ENCODE peak calls at places on chromosome 6, in five cellular contexts. G is Karpas-422, S is fibroblast of lung, A is HCT116, B is mesendoderm. J is an unnamed sample.

GRCh38 chr6:2857580-2858337 is 16.1 kb upstream of the SERPINB1 start:
- DNase-seq in G (no peak), S (peak; percentile 70), A (peak; percentile 94), B (peak; percentile 78), J (peak; percentile 66)

GRCh38 chr6:79544299-79544927 is 7.2 kb upstream of the LCA5 start:
- DNase-seq in G (no peak), S (peak; percentile 56), A (no peak), B (peak; percentile 35), J (no peak)

GRCh38 chr6:35073766-35074471 is 67.2 kb downstream of the TCP11 start:
- DNase-seq in G (no peak), S (no peak), A (no peak), B (no peak), J (no peak)

GRCh38 chr6:7504041-7504440 is 37.4 kb upstream of the DSP start:
- DNase-seq in G (no peak), S (no peak), A (no peak), B (no peak), J (no peak)

GRCh38 chr6:35611235-35611634 is 77.5 kb downstream of the FKBP5 start:
- DNase-seq in G (no peak), S (peak; percentile 63), A (no peak), B (peak; percentile 64), J (no peak)

GRCh38 chr6:132161283-132161682 is 210.1 kb upstream of the CCN2 start:
- DNase-seq in G (peak; percentile 44), S (peak; percentile 79), A (peak; percentile 16), B (peak; percentile 81), J (no peak)

GRCh38 chr6:75377386-75377785 is 92.8 kb upstream of the TMEM30A start:
- DNase-seq in G (no peak), S (no peak), A (no peak), B (no peak), J (no peak)

GRCh38 chr6:33985947-33986346 is 159.9 kb downstream of the GRM4 start:
- DNase-seq in G (no peak), S (no peak), A (no peak), B (no peak), J (no peak)

GRCh38 chr6:163260111-163260895 is 154.2 kb upstream of the QKI start:
- DNase-seq in G (no peak), S (peak; percentile 14), A (no peak), B (peak; percentile 69), J (no peak)

GRCh38 chr6:56357616-56358373 is 110.4 kb upstream of the COL21A1 start:
- DNase-seq in G (no peak), S (no peak), A (no peak), B (no peak), J (no peak)

GRCh38 chr6:116287668-116288282 is 8.0 kb upstream of the TSPYL1 start:
- DNase-seq in G (peak; percentile 74), S (peak; percentile 79), A (peak; percentile 51), B (peak; percentile 71), J (no peak)

GRCh38 chr6:100322886-100323285 is 141.8 kb downstream of the SIM1 start:
- DNase-seq in G (no peak), S (no peak), A (no peak), B (no peak), J (no peak)

GRCh38 chr6:47631248-47632196 is 66.9 kb upstream of the ADGRF4 start:
- DNase-seq in G (peak; percentile 87), S (peak; percentile 66), A (peak; percentile 55), B (peak; percentile 82), J (peak; percentile 16)

GRCh38 chr6:157096522-157096921 is 226.8 kb downstream of the TMEM242 start:
- DNase-seq in G (no peak), S (no peak), A (no peak), B (no peak), J (no peak)

GRCh38 chr6:157101166-157101565 is 222.2 kb downstream of the TMEM242 start:
- DNase-seq in G (no peak), S (no peak), A (no peak), B (no peak), J (no peak)

GRCh38 chr6:157097255-157097936 is 225.9 kb downstream of the TMEM242 start:
- DNase-seq in G (no peak), S (no peak), A (no peak), B (no peak), J (no peak)

GRCh38 chr6:157099912-157100593 is 223.3 kb downstream of the TMEM242 start:
- DNase-seq in G (no peak), S (no peak), A (no peak), B (no peak), J (no peak)

DNA sequence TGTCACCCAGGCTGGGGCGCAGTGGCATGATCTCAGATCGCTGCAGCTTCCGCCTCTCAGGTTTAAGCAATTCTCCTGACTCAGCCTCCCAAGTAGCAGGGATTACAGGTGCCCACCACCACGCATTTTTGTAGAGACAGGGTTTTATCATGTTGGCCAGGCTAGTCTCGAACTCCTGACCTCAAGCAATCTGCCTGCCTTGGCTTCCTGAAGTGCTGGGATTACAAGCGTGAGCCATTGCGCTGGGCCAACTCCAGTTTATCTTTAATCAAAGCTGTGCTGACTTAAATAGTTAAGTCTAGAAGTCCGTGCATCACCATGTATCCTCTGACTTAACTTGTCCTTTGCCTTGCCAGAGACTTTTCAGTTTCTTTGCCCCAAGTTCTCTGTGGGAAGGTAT is 224.3 kb downstream of the TMEM242 start:
- DNase-seq in G (no peak), S (no peak), A (no peak), B (no peak), J (no peak)
- H3K27ac ChIP-seq in G (no peak overlapping the region), S (no peak overlapping the region), A (no peak overlapping the region), B (no peak overlapping the region), J (no peak overlapping the region)

GRCh38 chr6:4727236-4727635 is 49.0 kb upstream of the CDYL start:
- DNase-seq in G (no peak), S (no peak), A (no peak), B (no peak), J (no peak)
- H3K4me1 ChIP-seq in G (no peaks in the 10 kb centered on the region), S (no peaks in the 10 kb centered on the region), A (peaks cover 3% of the 10 kb centered on the region), B (peaks cover 3% of the 10 kb centered on the region), J (no peaks in the 10 kb centered on the region)

GRCh38 chr6:124888581-124889371 is 73.5 kb upstream of the RNF217 start:
- DNase-seq in G (no peak), S (no peak), A (no peak), B (peak; percentile 41), J (no peak)
- H3K9ac ChIP-seq in G (no peak overlapping the region), S (no peak overlapping the region), A (no peak overlapping the region), B (no peak overlapping the region), J (no peak overlapping the region)

GRCh38 chr6:91106083-91106482 is 519.2 kb upstream of the MAP3K7 start:
- DNase-seq in G (no peak), S (no peak), A (no peak), B (no peak), J (no peak)
- H3K27ac ChIP-seq in G (no peak overlapping the region), S (no peak overlapping the region), A (no peak overlapping the region), B (no peak overlapping the region), J (no peak overlapping the region)

GRCh38 chr6:13725570-13725969 is 13.9 kb upstream of the RANBP9 start:
- DNase-seq in G (no peak), S (no peak), A (peak; percentile 92), B (no peak), J (no peak)
- H3K4me1 ChIP-seq in G (no peaks in the 10 kb centered on the region), S (peaks cover 2% of the 10 kb centered on the region), A (peaks cover 52% of the 10 kb centered on the region), B (no peaks in the 10 kb centered on the region), J (no peaks in the 10 kb centered on the region)

DNA sequence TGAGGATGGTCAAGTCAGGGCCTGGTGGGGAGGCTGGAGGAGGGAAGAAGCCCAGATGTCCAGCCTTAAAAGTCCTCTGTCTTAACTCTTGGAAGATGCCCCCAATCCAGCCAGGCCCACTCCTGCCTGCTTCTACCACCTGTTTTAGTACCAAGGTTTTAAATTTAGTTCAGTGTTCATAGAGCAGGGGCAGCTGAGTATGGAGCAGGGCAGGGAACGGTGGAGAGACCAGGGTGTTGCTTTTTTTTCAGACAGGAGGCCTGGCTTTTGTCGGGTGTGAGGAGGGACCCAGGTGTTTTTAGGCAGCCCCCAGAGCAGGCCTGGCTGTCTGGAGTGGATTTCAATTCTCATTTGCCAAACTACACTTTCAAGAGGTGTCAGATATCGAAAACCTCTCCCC is 278.8 kb downstream of the CDC5L start:
- DNase-seq in G (no peak), S (no peak), A (no peak), B (no peak), J (no peak)
- H3K9ac ChIP-seq in G (no peak overlapping the region), S (no peak overlapping the region), A (no peak overlapping the region), B (no peak overlapping the region), J (no peak overlapping the region)

DNA sequence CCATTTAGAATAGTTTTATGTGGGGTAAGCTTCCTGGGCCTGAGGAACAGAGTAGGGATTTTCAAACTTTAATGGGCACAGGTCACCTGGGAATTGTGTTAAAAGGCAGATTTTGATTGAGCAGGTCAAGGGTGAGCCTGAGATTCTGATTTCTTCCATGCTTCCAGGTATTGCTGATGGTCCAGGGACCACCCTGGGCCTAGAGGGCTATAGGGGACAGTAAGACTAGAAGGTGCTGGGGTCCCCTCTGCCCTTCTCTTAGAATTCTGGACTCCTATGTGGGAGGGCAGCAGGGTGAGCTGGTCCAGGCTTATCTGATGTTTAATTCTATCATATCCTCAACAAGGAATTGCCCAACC is 2.6 kb downstream of the DDR1 start:
- DNase-seq in G (no peak), S (no peak), A (no peak), B (no peak), J (no peak)
- H3K27ac ChIP-seq in G (no peak overlapping the region), S (no peak overlapping the region), A (peak overlapping the region; percentile 99), B (no peak overlapping the region), J (no peak overlapping the region)

GRCh38 chr6:16673011-16673797 is 88.1 kb downstream of the ATXN1 start:
- DNase-seq in G (no peak), S (no peak), A (no peak), B (no peak), J (no peak)

GRCh38 chr6:16676978-16677377 is 84.3 kb downstream of the ATXN1 start:
- DNase-seq in G (no peak), S (peak; percentile 38), A (peak; percentile 66), B (peak; percentile 88), J (no peak)

GRCh38 chr6:16676376-16676775 is 84.9 kb downstream of the ATXN1 start:
- DNase-seq in G (no peak), S (no peak), A (no peak), B (no peak), J (no peak)

GRCh38 chr6:16677458-16677857 is 83.8 kb downstream of the ATXN1 start:
- DNase-seq in G (no peak), S (no peak), A (no peak), B (peak; percentile 4), J (no peak)

DNA sequence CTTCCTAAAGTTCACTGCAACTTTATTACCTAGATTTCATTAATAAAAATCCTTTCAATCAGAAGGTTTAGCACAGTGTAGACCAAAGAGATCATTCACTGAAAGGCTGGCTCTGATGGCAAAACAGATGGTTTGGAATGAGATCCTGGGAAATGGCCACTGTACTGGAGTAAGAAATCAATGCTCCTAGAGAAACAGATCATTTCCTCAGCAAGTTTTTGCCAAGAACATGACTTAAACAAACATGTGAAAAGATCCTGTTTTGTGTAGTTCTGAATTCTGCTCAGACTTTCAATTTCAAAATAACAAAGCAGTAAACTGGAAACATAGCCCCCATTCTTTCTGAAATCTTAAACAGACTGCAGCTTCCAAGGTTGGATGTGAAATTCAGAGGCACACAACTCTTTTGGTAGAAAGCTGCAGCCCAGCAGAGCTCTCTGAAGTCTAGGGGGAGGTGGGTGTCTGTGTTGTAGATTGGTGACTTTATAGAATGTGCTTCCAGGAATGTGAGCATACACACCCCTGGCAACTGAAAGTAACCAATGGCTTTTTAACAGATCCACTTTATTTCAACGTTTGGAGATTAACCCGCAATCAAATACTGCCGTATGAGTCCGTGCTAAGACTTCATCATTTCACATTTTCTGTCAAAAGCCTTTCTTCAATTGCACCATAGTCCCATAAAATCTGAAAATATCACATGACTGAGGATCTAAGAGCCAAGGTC is 86.4 kb downstream of the ATXN1 start:
- DNase-seq in G (no peak), S (peak; percentile 55), A (no peak), B (peak; percentile 33), J (no peak)
- H3K4me1 ChIP-seq in G (no peaks in the 10 kb centered on the region), S (peaks cover 24% of the 10 kb centered on the region), A (peaks cover 46% of the 10 kb centered on the region), B (peaks cover 2% of the 10 kb centered on the region), J (no peaks in the 10 kb centered on the region)

J was measured in DND-41.